ENCODE peak calls at places on chromosomes 3 and 15, in nine cellular contexts. G is stimulated activated naive CD8-positive, alpha-beta T cell treated with anti-CD3 and anti-CD28 coated beads, Interleukin-15, amount 100 ng/mL, for 72 hours; L is H7; K is activated CD8-positive, alpha-beta memory T cell treated with anti-CD3 and anti-CD28 coated beads, Interleukin-2, amount 50 U/mL, for 48 hours; S is A549; J is heart left ventricle; V is cardiac muscle cell; O is C1 segment of cervical spinal cord; H is T-helper 17 cell. Z is an unnamed sample.
A peak's percentile ranks its signal among the peaks of the same experiment; 100 is the strongest.

GRCh38 chr15:94359716-94360115 is 128.4 kb downstream of the MCTP2 start:
- DNase-seq in G (no peak), L (no peak), K (no peak), S (no peak), J (no peak), V (no peak), O (no peak), H (no peak), Z (no peak)

GRCh38 chr3:73485877-73486311 is 138.8 kb downstream of the PDZRN3 start:
- DNase-seq in G (no peak), L (no peak), K (no peak), S (no peak), J (no peak), V (no peak), O (no peak), H (no peak), Z (no peak)

GRCh38 chr3:129344540-129345220 is 66.0 kb downstream of the HMCES start:
- DNase-seq in G (no peak), L (peak; percentile 94), K (no peak), S (no peak), J (no peak), V (peak; percentile 50), O (no peak), H (no peak), Z (no peak)

GRCh38 chr15:40308844-40309189 is 1.1 kb upstream of the PLCB2 start:
- DNase-seq in G (no peak), L (peak; percentile 61), K (peak; percentile 67), S (no peak), J (peak; percentile 35), V (no peak), O (no peak), H (no peak), Z (no peak)

GRCh38 chr3:160130950-160131349 is 94.3 kb upstream of the C3orf80 start:
- DNase-seq in G (no peak), L (no peak), K (no peak), S (no peak), J (no peak), V (no peak), O (no peak), H (no peak), Z (no peak)

GRCh38 chr3:29978036-29978435 is 628.4 kb upstream of the TGFBR2 start:
- DNase-seq in G (no peak), L (no peak), K (no peak), S (no peak), J (no peak), V (no peak), O (no peak), H (no peak), Z (no peak)

GRCh38 chr3:194586839-194587238 is 46.4 kb downstream of the TMEM44 start:
- DNase-seq in G (no peak), L (no peak), K (no peak), S (no peak), J (no peak), V (no peak), O (no peak), H (no peak), Z (no peak)

GRCh38 chr3:132726341-132726823 is 4.2 kb upstream of the NPHP3 start:
- DNase-seq in G (peak; percentile 10), L (peak; percentile 46), K (no peak), S (peak; percentile 19), J (no peak), V (peak; percentile 32), O (no peak), H (no peak), Z (peak; percentile 43)

GRCh38 chr3:32392530-32393302 is 1.1 kb downstream of the CMTM7 start:
- DNase-seq in G (no peak), L (no peak), K (peak; percentile 66), S (peak; percentile 22), J (peak; percentile 46), V (no peak), O (no peak), H (no peak), Z (no peak)

GRCh38 chr15:56244811-56245576 is 1.3 kb upstream of the RFX7 start:
- DNase-seq in G (peak; percentile 51), L (peak; percentile 9), K (peak; percentile 76), S (no peak), J (peak; percentile 23), V (no peak), O (peak; percentile 41), H (no peak), Z (no peak)

GRCh38 chr15:50219820-50220219 is 37.8 kb downstream of the SLC27A2 start:
- DNase-seq in G (no peak), L (no peak), K (no peak), S (no peak), J (no peak), V (no peak), O (no peak), H (no peak), Z (no peak)

GRCh38 chr3:59142581-59142980 is 92.8 kb upstream of the CFAP20DC start:
- DNase-seq in G (no peak), L (no peak), K (no peak), S (no peak), J (no peak), V (no peak), O (no peak), H (no peak), Z (peak; percentile 76)